ENCODE peak calls at places on chromosomes 5 and 9, in four cellular contexts. P is SK-N-SH, B is A549, C is HepG2. R is an unnamed sample.

GRCh38 chr9:79674052-79674777 is 102.5 kb downstream of the TLE4 start:
- DNase-seq in P (no peak), B (no peak), C (no peak), R (no peak)

GRCh38 chr9:29588361-29588760 is 2015.1 kb upstream of the C9orf72 start:
- DNase-seq in P (no peak), B (no peak), C (no peak), R (no peak)

GRCh38 chr5:125190232-125191051 is 444.0 kb upstream of the ZNF608 start:
- DNase-seq in P (peak), B (no peak), C (no peak), R (no peak)

GRCh38 chr5:142716963-142717362 is 31.1 kb upstream of the FGF1 start:
- DNase-seq in P (peak), B (peak), C (peak), R (no peak)

GRCh38 chr5:81450940-81451339 is 57.0 kb upstream of the ACOT12 start:
- DNase-seq in P (no peak), B (no peak), C (peak), R (no peak)

GRCh38 chr9:84218322-84218721 is 122.2 kb downstream of the SLC28A3 start:
- DNase-seq in P (no peak), B (no peak), C (no peak), R (no peak)

GRCh38 chr9:98627291-98627690 is 81.4 kb downstream of the GABBR2 start:
- DNase-seq in P (no peak), B (no peak), C (no peak), R (no peak)

GRCh38 chr5:59843511-59844230 is 49.9 kb downstream of the PDE4D start:
- DNase-seq in P (no peak), B (no peak), C (peak), R (no peak)

DNA sequence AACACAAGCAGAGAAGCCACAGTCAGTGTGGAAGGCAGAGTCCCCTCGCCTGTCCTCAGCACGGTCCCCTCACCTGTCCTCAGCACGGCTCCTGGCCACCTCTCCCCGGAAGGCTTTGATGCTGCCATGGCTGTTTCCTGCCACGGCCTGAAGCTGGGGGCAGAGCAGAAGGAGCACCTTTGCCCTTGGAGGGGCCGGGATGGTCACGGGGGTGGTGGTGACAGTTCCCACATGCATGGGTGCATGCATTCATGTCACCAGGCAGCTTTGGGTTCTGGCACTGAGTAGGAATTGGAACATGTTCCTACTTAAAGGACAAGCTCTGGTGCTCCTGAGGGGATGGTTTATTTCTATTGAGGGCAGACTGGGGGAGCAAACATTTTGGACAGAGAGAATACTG is 57.8 kb upstream of the PHYKPL start:
- DNase-seq in P (no peak), B (no peak), C (no peak), R (no peak)
- TF ChIP-seq PBX3 in P (no peak), B (no peak), C (no peak), R (no peak)

GRCh38 chr9:133801739-133802138 is 63.6 kb upstream of the SARDH start:
- DNase-seq in P (no peak), B (no peak), C (peak), R (no peak)
- TF ChIP-seq PBX3 in P (no peak), B (no peak), C (no peak), R (no peak)

GRCh38 chr9:90368241-90368640 is 274.4 kb downstream of the DIRAS2 start:
- DNase-seq in P (no peak), B (no peak), C (no peak), R (no peak)

GRCh38 chr9:90365646-90366045 is 277.0 kb downstream of the DIRAS2 start:
- DNase-seq in P (peak), B (no peak), C (no peak), R (no peak)
- TF ChIP-seq PBX3 in P (no peak), B (no peak), C (no peak), R (no peak)

GRCh38 chr5:67089200-67089725 is 107.3 kb downstream of the CD180 start:
- DNase-seq in P (peak), B (no peak), C (no peak), R (no peak)
- TF ChIP-seq PBX3 in P (no peak), B (no peak), C (no peak), R (no peak)

GRCh38 chr5:119080975-119081374 is 10.1 kb downstream of the DMXL1 start:
- DNase-seq in P (peak), B (no peak), C (no peak), R (no peak)
- TF ChIP-seq PBX3 in P (no peak), B (no peak), C (no peak), R (no peak)

GRCh38 chr5:78644741-78645300 is 3.8 kb downstream of the LHFPL2 start:
- DNase-seq in P (no peak), B (no peak), C (no peak), R (no peak)
- TF ChIP-seq PBX3 in P (no peak), B (no peak), C (no peak), R (no peak)

GRCh38 chr5:146060221-146060585 is 45.2 kb downstream of the PLAC8L1 start:
- DNase-seq in P (no peak), B (no peak), C (no peak), R (no peak)

GRCh38 chr5:146055432-146055831 is 49.9 kb downstream of the PLAC8L1 start:
- DNase-seq in P (no peak), B (no peak), C (no peak), R (no peak)

GRCh38 chr5:146059349-146060220 is 45.8 kb downstream of the PLAC8L1 start:
- DNase-seq in P (peak), B (no peak), C (no peak), R (no peak)
- TF ChIP-seq PBX3 in P (no peak), B (no peak), C (no peak), R (no peak)

DNA sequence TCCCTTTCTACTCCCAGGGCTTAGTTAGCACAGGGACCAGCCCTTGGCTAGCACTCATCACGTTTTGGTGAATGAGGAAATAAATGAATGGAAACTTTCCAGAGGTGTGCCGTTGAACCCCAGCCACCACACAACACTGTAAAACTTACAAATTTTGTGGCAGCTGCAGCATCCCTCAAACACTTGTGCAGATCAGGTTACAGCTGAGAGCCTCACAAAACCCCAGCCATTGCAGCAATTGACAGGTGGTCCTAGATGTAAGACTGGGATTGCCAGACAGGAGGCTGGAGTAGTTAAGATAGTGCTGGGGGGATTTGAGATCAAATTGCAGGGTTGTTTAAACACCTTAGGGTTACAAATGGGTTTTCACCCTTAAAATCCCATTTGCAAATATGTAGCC is 482.2 kb upstream of the KIF2A start:
- DNase-seq in P (no peak), B (no peak), C (no peak), R (no peak)
- TF ChIP-seq PBX3 in P (no peak), B (no peak), C (no peak), R (no peak)

R was measured in GM12878.